ENCODE peak calls at places on chromosome 10, in eight cellular contexts. T, Z, B, G, J, F, O and D are unnamed samples.

GRCh38 chr10:119449760-119450461 is 92.6 kb downstream of the RGS10 start:
- DNase-seq in T (no peak), B (peak; percentile 62), J (no peak), Z (no peak), O (peak; percentile 52), G (peak; percentile 31), F (peak; percentile 40), D (no peak)

GRCh38 chr10:116868722-116869121 is 19.4 kb downstream of the ENO4 start:
- DNase-seq in F (no peak), T (no peak), B (no peak), G (no peak), O (no peak), J (no peak), Z (no peak), D (no peak)

GRCh38 chr10:97686301-97686961 is 610 bp downstream of the AVPI1 start:
- DNase-seq in O (no peak), T (no peak), F (no peak), Z (no peak), J (no peak), B (no peak), G (no peak), D (no peak)

GRCh38 chr10:49749144-49749543 is 13.0 kb downstream of the OGDHL start:
- DNase-seq in T (no peak), B (no peak), O (no peak), J (no peak), Z (no peak), F (no peak), G (no peak), D (no peak)

GRCh38 chr10:69639291-69640195 is 9.5 kb downstream of the FAM241B start:
- DNase-seq in T (peak; percentile 83), J (peak; percentile 81), F (peak; percentile 18), Z (peak; percentile 83), G (peak; percentile 83), O (peak; percentile 43), B (peak; percentile 75), D (no peak)

GRCh38 chr10:71966046-71967004 is 2.1 kb downstream of the CHST3 start:
- DNase-seq in G (peak; percentile 66), Z (no peak), B (no peak), T (no peak), F (peak; percentile 60), O (peak; percentile 81), J (no peak), D (no peak)

GRCh38 chr10:1638889-1639418 is 98.4 kb downstream of the ADARB2 start:
- DNase-seq in T (no peak), G (no peak), B (no peak), J (no peak), F (no peak), Z (no peak), O (no peak), D (no peak)

GRCh38 chr10:32156031-32156495 is 99.8 kb upstream of the KIF5B start:
- DNase-seq in G (no peak), T (no peak), Z (no peak), O (no peak), B (no peak), F (no peak), J (no peak), D (no peak)

GRCh38 chr10:3433131-3433530 is 260.5 kb upstream of the PITRM1 start:
- DNase-seq in Z (no peak), G (no peak), O (no peak), B (no peak), T (no peak), F (no peak), J (no peak), D (no peak)

GRCh38 chr10:137606-138005 is 2.4 kb downstream of the ZMYND11 start:
- DNase-seq in B (no peak), O (peak; percentile 49), F (peak; percentile 36), Z (no peak), G (peak; percentile 29), T (no peak), J (no peak), D (no peak)

DNA sequence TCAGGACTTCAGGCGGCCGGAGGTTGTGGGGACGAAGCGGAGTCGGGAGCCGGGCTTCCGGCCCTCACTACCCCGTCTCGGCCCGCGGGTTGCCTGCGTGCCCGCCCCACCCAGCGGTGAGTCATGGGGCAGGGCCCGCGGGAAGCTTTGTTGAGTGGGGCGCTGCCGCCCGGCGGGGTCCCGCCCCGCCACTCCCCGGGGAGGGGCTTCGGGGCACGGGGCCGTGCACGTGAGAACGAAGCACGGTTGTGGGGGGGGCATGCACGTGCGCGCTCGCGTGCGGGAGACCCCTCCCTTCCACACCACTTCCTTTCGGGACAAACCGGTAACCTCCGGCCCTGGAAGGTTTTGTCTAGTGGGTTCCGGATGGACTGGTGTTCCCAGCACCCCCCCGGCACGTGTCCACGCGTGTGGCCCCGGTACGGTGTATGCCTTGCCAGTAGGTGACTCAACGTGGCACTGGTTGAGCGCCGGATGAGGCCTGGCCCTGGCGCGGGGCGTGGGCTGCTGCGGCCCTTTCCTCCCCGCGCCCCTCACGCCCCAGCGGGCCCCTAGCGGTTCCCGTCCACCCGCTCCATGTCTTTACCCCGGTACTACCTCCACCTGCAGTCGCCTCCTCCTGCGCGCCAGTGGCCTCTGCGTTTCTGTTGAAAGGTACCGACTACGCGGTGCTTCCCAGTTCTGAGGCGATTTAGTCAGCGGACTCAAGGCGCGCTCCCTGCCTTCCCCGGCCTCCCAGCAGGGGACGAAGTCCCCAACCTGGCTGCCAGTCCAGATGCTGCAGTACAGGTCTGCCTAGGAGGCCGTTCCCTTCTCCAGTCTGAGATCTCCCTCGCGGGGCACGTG is 3.1 kb downstream of the ADIRF start:
- DNase-seq in O (peak; percentile 85), J (peak; percentile 66), G (peak; percentile 94), B (peak; percentile 74), F (peak; percentile 69), T (peak; percentile 90), Z (peak; percentile 71), D (peak; percentile 91)
- TF ChIP-seq CTCF in O (no peak), J (no peak), G (no peak), B (no peak), F (no peak), T (no peak), Z (no peak), D (no peak)

GRCh38 chr10:42754155-42755027 is 28.2 kb upstream of the BMS1 start:
- DNase-seq in B (peak; percentile 47), F (no peak), G (peak; percentile 30), Z (peak; percentile 60), O (peak; percentile 10), T (peak; percentile 60), J (peak; percentile 60), D (peak; percentile 29)
- TF ChIP-seq CTCF in B (no peak), F (no peak), G (no peak), Z (no peak), O (no peak), T (no peak), J (no peak), D (no peak)

GRCh38 chr10:58384999-58385783 is at the start of gene TFAM:
- DNase-seq in F (peak; percentile 88), J (peak; percentile 97), O (peak; percentile 94), B (peak; percentile 97), Z (peak; percentile 94), G (peak; percentile 97), T (peak; percentile 90), D (peak; percentile 97)
- TF ChIP-seq CTCF in F (peak; percentile 31), J (no peak), O (peak; percentile 37), B (peak; percentile 58), Z (peak; percentile 55), G (peak; percentile 75), T (peak; percentile 81), D (no peak)

GRCh38 chr10:103660364-103661197 is 167.1 kb downstream of the NEURL1 start:
- DNase-seq in J (no peak), F (no peak), G (no peak), T (peak; percentile 76), O (peak; percentile 60), Z (no peak), B (no peak), D (peak; percentile 24)
- TF ChIP-seq CTCF in J (no peak), F (no peak), G (no peak), T (peak; percentile 29), O (peak; percentile 36), Z (no peak), B (no peak), D (no peak)

DNA sequence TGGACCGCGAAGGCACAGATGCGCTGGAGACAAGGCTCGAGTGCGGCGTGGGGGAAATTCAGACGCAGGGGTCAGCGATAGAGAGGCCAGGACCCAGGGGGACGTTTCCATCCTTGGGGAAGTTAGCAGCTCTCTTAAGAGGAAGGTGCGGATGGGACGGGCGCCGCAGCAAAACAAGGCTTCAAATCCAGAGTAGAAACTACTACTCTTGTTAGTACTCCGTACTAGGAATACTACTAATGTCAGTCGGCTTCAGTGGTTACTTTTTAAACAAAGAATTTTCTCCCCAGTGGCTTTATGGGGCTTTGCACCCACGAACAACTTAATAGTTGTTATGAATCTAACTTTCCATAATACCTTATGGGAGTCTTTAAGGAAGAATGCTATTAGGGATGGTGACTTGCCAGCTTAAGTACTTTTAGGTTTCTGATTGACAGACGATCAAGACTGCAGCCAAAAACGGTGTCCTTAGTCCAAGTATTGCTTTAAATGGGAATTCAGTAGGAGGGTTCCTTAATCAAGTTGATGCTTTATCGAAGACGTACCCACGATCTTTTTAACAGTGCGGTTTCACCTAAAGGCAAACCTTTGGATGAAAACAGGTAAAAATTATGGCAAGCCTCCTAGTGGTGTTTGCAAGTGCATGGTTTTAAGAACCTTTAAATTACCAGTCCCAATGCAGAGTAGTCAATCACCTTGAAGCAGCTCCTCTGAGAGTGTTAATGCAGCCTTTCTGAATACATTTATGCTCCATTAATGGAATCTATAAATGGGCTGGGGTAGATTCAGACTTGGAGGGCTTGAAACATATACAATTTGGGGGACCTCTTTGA is 868 bp upstream of the IDE start:
- DNase-seq in Z (no peak), F (peak; percentile 48), O (no peak), T (peak; percentile 63), B (no peak), J (no peak), G (peak; percentile 59), D (no peak)
- TF ChIP-seq CTCF in Z (peak; percentile 34), F (peak; percentile 50), O (no peak), T (peak; percentile 15), B (peak; percentile 17), J (peak; percentile 31), G (peak; percentile 74), D (no peak)